ENCODE peak calls at places on chromosome 4, in seven cellular contexts. I is CD8-positive, alpha-beta T cell; P is fibroblast of lung; X is GM23248; H is thyroid gland; N is keratinocyte; L is spleen. A is an unnamed sample.
A peak's percentile ranks its signal among the peaks of the same experiment; 100 is the strongest.

GRCh38 chr4:142817442-142817841 is 28.7 kb downstream of the INPP4B start:
- DNase-seq in I (no peak), P (peak; percentile 98), X (peak; percentile 95), H (no peak), N (peak; percentile 33), L (no peak), A (no peak)

GRCh38 chr4:181796502-181796901 is 446.7 kb upstream of the TENM3 start:
- DNase-seq in I (no peak), P (peak; percentile 76), X (peak; percentile 7), H (no peak), N (peak; percentile 97), L (no peak), A (no peak)

GRCh38 chr4:85963231-85963630 is 396.6 kb downstream of the MAPK10 start:
- DNase-seq in I (no peak), P (no peak), X (no peak), H (no peak), N (no peak), L (no peak), A (no peak)

GRCh38 chr4:1246111-1246881 is 2.6 kb downstream of the CTBP1 start:
- DNase-seq in I (no peak), P (no peak), X (peak; percentile 43), H (peak; percentile 49), N (no peak), L (peak; percentile 78), A (no peak)

GRCh38 chr4:133152330-133152791 is 3.3 kb downstream of the PCDH10 start:
- DNase-seq in I (no peak), P (peak; percentile 60), X (peak; percentile 24), H (no peak), N (no peak), L (no peak), A (no peak)

GRCh38 chr4:151743128-151743854 is 17.5 kb downstream of the GATB start:
- DNase-seq in I (no peak), P (peak; percentile 25), X (peak; percentile 14), H (no peak), N (no peak), L (no peak), A (no peak)

GRCh38 chr4:82463221-82463620 is 32.8 kb downstream of the ENOPH1 start:
- DNase-seq in I (no peak), P (no peak), X (no peak), H (no peak), N (no peak), L (no peak), A (no peak)

GRCh38 chr4:87985887-87986200 is 10.3 kb downstream of the SPP1 start:
- DNase-seq in I (no peak), P (no peak), X (no peak), H (no peak), N (no peak), L (no peak), A (no peak)

GRCh38 chr4:88953400-88953799 is 103.6 kb downstream of the FAM13A start:
- DNase-seq in I (no peak), P (no peak), X (no peak), H (no peak), N (no peak), L (no peak), A (no peak)

GRCh38 chr4:52377563-52377962 is 281.5 kb downstream of the USP46 start:
- DNase-seq in I (no peak), P (no peak), X (no peak), H (no peak), N (no peak), L (no peak), A (no peak)

GRCh38 chr4:124708517-124709300 is 3.8 kb downstream of the ANKRD50 start:
- DNase-seq in I (no peak), P (peak; percentile 70), X (no peak), H (no peak), N (no peak), L (no peak), A (no peak)

DNA sequence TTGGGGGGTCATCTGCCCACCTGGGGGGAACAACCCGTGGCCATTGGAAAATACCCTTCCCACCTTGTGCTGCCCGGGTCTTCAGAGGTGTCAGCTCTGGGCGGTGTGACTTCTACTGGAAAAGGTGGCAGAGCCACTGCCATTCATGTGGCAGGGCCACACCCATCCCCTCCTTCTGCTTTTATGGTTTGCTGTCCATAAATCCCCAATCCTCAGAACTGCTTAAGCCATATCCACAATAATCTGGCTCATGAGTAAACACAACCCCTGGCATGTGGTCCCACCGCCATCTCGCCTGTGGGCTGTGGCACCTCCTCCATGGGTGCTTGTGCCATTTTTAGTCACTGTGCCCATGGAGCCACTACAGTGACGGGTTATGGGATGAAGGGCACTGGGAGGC is 20.6 kb downstream of the SORCS2 start:
- DNase-seq in I (no peak), P (no peak), X (no peak), H (no peak), N (no peak), L (no peak), A (no peak)
- H3K4me1 ChIP-seq in I (no peaks in the 10 kb centered on the region), P (peaks cover 5% of the 10 kb centered on the region), X (peaks cover 42% of the 10 kb centered on the region), H (peaks cover 23% of the 10 kb centered on the region), N (peaks cover 9% of the 10 kb centered on the region), L (no peaks in the 10 kb centered on the region), A (no peaks in the 10 kb centered on the region)

GRCh38 chr4:174284181-174284886 is 623 bp downstream of the CEP44 start:
- DNase-seq in I (no peak), P (peak; percentile 77), X (peak; percentile 86), H (no peak), N (no peak), L (no peak), A (no peak)
- H3K4me3 ChIP-seq in I (peak overlapping the region; percentile 88), P (peak overlapping the region; percentile 96), X (peak overlapping the region; percentile 95), H (peak overlapping the region; percentile 62), N (peak overlapping the region; percentile 83), L (peak overlapping the region; percentile 81), A (peak overlapping the region; percentile 70)

GRCh38 chr4:140102406-140102805 is 51.6 kb downstream of the MAML3 start:
- DNase-seq in I (no peak), P (peak; percentile 38), X (peak; percentile 45), H (no peak), N (peak; percentile 41), L (no peak), A (no peak)
- H3K4me1 ChIP-seq in I (peaks cover 17% of the 10 kb centered on the region), P (peaks cover 14% of the 10 kb centered on the region), X (peaks cover 36% of the 10 kb centered on the region), H (peaks cover 4% of the 10 kb centered on the region), N (peaks cover 23% of the 10 kb centered on the region), L (peaks cover 37% of the 10 kb centered on the region), A (no peaks in the 10 kb centered on the region)

GRCh38 chr4:26028793-26029511 is 114.9 kb downstream of the SMIM20 start:
- DNase-seq in I (peak; percentile 46), P (peak; percentile 57), X (peak; percentile 82), H (peak; percentile 64), N (no peak), L (peak; percentile 94), A (peak; percentile 46)

GRCh38 chr4:26031704-26032103 is 117.7 kb downstream of the SMIM20 start:
- DNase-seq in I (no peak), P (no peak), X (peak; percentile 20), H (no peak), N (no peak), L (no peak), A (no peak)

GRCh38 chr4:26029512-26030131 is 115.6 kb downstream of the SMIM20 start:
- DNase-seq in I (no peak), P (no peak), X (no peak), H (no peak), N (no peak), L (no peak), A (no peak)

GRCh38 chr4:26030780-26031179 is 116.8 kb downstream of the SMIM20 start:
- DNase-seq in I (no peak), P (no peak), X (no peak), H (no peak), N (no peak), L (no peak), A (no peak)

DNA sequence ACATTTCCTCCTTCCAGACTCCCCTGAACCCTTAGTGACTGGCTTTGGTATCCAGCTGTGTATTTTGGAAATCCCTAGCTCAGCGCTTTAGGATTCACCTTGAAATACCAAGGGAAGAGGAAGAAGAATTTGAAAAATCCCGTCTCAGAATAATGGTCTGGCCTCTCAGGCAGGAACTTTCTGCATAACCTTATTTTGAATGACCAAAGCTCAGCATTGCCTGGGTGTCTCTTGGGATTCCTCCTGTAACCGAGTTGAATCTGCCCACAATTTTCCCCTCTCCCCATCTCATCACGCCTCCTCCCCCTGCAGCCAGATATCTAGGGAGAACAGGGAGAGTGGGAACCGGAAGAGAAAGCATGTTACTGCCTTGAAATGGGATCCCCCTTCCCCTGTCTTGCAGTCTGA is 116.2 kb downstream of the SMIM20 start:
- DNase-seq in I (no peak), P (no peak), X (no peak), H (no peak), N (no peak), L (no peak), A (no peak)
- H3K4me3 ChIP-seq in I (no peak overlapping the region), P (no peak overlapping the region), X (no peak overlapping the region), H (no peak overlapping the region), N (no peak overlapping the region), L (no peak overlapping the region), A (no peak overlapping the region)

GRCh38 chr4:147899512-147899911 is 167.6 kb downstream of the ARHGAP10 start:
- DNase-seq in I (no peak), P (peak; percentile 8), X (peak; percentile 48), H (no peak), N (no peak), L (no peak), A (no peak)

GRCh38 chr4:147901388-147901787 is 169.5 kb downstream of the ARHGAP10 start:
- DNase-seq in I (no peak), P (peak; percentile 11), X (no peak), H (no peak), N (no peak), L (no peak), A (no peak)

GRCh38 chr4:147901886-147902285 is 170.0 kb downstream of the ARHGAP10 start:
- DNase-seq in I (no peak), P (peak; percentile 18), X (peak; percentile 9), H (no peak), N (no peak), L (no peak), A (no peak)
- H3K4me1 ChIP-seq in I (no peaks in the 10 kb centered on the region), P (peaks cover 5% of the 10 kb centered on the region), X (peaks cover 23% of the 10 kb centered on the region), H (peaks cover 10% of the 10 kb centered on the region), N (no peaks in the 10 kb centered on the region), L (no peaks in the 10 kb centered on the region), A (no peaks in the 10 kb centered on the region)

A was measured in prostate gland.